ENCODE peak calls at places on chromosomes 5 and 9, in ten cellular contexts. S, I, T, Y, W, V, A, U, J and C are unnamed samples.
A peak's percentile ranks its signal among the peaks of the same experiment; 100 is the strongest.

GRCh38 chr5:3127423-3127911 is 376.0 kb upstream of the IRX2 start:
- DNase-seq in V (peak; percentile 36), T (no peak), J (no peak), W (no peak), Y (no peak), A (no peak), S (no peak), I (no peak), U (no peak), C (no peak)

GRCh38 chr9:23850242-23851023 is 24.4 kb upstream of the ELAVL2 start:
- DNase-seq in S (no peak), V (no peak), J (no peak), Y (no peak), I (peak; percentile 14), U (no peak), T (no peak), W (peak; percentile 56), A (no peak), C (no peak)

GRCh38 chr5:68116868-68117411 is 98.6 kb upstream of the PIK3R1 start:
- DNase-seq in S (no peak), V (no peak), Y (no peak), A (no peak), I (no peak), T (no peak), W (no peak), J (no peak), U (no peak), C (no peak)

GRCh38 chr5:169629847-169630548 is 7.1 kb upstream of the DOCK2 start:
- DNase-seq in S (peak; percentile 58), J (peak; percentile 77), W (no peak), A (peak; percentile 83), I (no peak), V (no peak), U (no peak), T (peak; percentile 17), Y (no peak), C (no peak)

GRCh38 chr5:73938938-73939320 is 312.9 kb downstream of the ARHGEF28 start:
- DNase-seq in J (no peak), V (no peak), Y (no peak), T (peak; percentile 8), A (no peak), U (no peak), I (no peak), S (no peak), W (no peak), C (no peak)

GRCh38 chr9:120368799-120369198 is 211.2 kb downstream of the CDK5RAP2 start:
- DNase-seq in I (peak; percentile 15), V (no peak), S (no peak), U (no peak), J (no peak), Y (no peak), A (no peak), T (no peak), W (no peak), C (no peak)

GRCh38 chr5:167413503-167413902 is 877.9 kb upstream of the WWC1 start:
- DNase-seq in T (no peak), A (no peak), Y (no peak), W (no peak), S (no peak), U (no peak), I (no peak), J (no peak), V (no peak), C (no peak)

GRCh38 chr5:142783601-142784291 is 13.6 kb downstream of the ARHGAP26 start:
- DNase-seq in Y (peak; percentile 80), S (no peak), A (peak; percentile 60), V (peak; percentile 87), T (no peak), J (peak; percentile 10), I (no peak), U (peak; percentile 48), W (no peak), C (no peak)

GRCh38 chr5:16612007-16612406 is 4.8 kb downstream of the RETREG1 start:
- DNase-seq in J (no peak), S (no peak), U (peak; percentile 67), V (no peak), I (no peak), T (no peak), W (no peak), A (no peak), Y (no peak), C (no peak)

GRCh38 chr5:40688127-40688756 is 8.5 kb downstream of the PTGER4 start:
- DNase-seq in J (peak; percentile 70), W (peak; percentile 96), T (peak; percentile 93), V (peak; percentile 94), S (peak; percentile 81), U (peak; percentile 92), Y (peak; percentile 83), I (peak; percentile 81), A (peak; percentile 96), C (peak; percentile 85)

GRCh38 chr5:167634432-167634831 is 657.0 kb upstream of the WWC1 start:
- DNase-seq in T (no peak), Y (no peak), J (peak; percentile 8), W (no peak), S (peak; percentile 51), U (no peak), V (no peak), I (no peak), A (peak; percentile 67), C (no peak)

GRCh38 chr5:129904667-129905466 is 602 bp downstream of the CHSY3 start:
- DNase-seq in I (no peak), A (peak; percentile 23), Y (no peak), J (peak; percentile 53), T (peak; percentile 13), S (no peak), U (no peak), W (no peak), V (peak; percentile 85), C (no peak)

GRCh38 chr9:129458155-129458661 is 162.7 kb downstream of the C9orf50 start:
- DNase-seq in W (no peak), U (peak; percentile 78), I (peak; percentile 32), J (no peak), Y (peak; percentile 86), S (no peak), V (no peak), A (peak; percentile 65), T (no peak), C (no peak)

GRCh38 chr5:134245101-134245604 is 19.3 kb upstream of the PPP2CA start:
- DNase-seq in T (peak; percentile 72), W (no peak), A (peak; percentile 85), I (no peak), S (peak; percentile 94), Y (no peak), J (no peak), U (peak; percentile 58), V (no peak), C (no peak)

GRCh38 chr5:136984772-136985455 is 514.2 kb downstream of the SPOCK1 start:
- DNase-seq in W (no peak), V (no peak), A (no peak), J (no peak), T (no peak), Y (no peak), S (no peak), I (peak; percentile 63), U (no peak), C (no peak)

GRCh38 chr5:44691811-44692210 is 116.9 kb upstream of the MRPS30 start:
- DNase-seq in W (no peak), T (no peak), A (no peak), S (peak; percentile 88), I (no peak), V (no peak), Y (no peak), U (no peak), J (no peak), C (peak; percentile 71)

GRCh38 chr9:2134391-2134790 is 119.2 kb downstream of the SMARCA2 start:
- DNase-seq in W (no peak), S (no peak), J (peak; percentile 9), T (no peak), A (peak; percentile 57), U (no peak), V (no peak), Y (no peak), I (no peak), C (no peak)

GRCh38 chr5:132134384-132134783 is 60.8 kb downstream of the CSF2 start:
- DNase-seq in A (peak; percentile 64), I (no peak), V (no peak), S (peak; percentile 48), J (no peak), U (peak; percentile 4), T (no peak), Y (peak; percentile 45), W (no peak), C (peak; percentile 8)

GRCh38 chr5:151775025-151775606 is 3.4 kb downstream of the G3BP1 start:
- DNase-seq in J (no peak), W (no peak), U (no peak), Y (no peak), S (no peak), A (no peak), T (no peak), I (no peak), V (no peak), C (no peak)

GRCh38 chr5:160285311-160285710 is 27.1 kb downstream of the CCNJL start:
- DNase-seq in I (no peak), U (peak; percentile 53), T (no peak), J (no peak), V (no peak), Y (no peak), S (no peak), W (no peak), A (no peak), C (no peak)

GRCh38 chr5:16160706-16161105 is 18.9 kb downstream of the MARCHF11 start:
- DNase-seq in U (peak; percentile 72), J (peak; percentile 60), Y (no peak), S (peak; percentile 73), I (peak; percentile 82), V (no peak), T (peak; percentile 35), W (peak; percentile 98), A (peak; percentile 85), C (peak; percentile 12)